ENCODE peak calls at places on chromosomes 4 and X, in eight cellular contexts. One of them, this sample, is unnamed.

GRCh38 chr4:2079926-2080325 is 20.8 kb downstream of the NAT8L start:
- DNase-seq in right lobe of liver: no peak
- DNase-seq in astrocyte: no peak
- DNase-seq in PC-9: no peak
- DNase-seq in HFF-Myc: no peak
- DNase-seq in cardiac fibroblast: no peak
- DNase-seq in psoas muscle: no peak
- DNase-seq in HL-60: no peak
- DNase-seq in this sample: no peak

GRCh38 chr4:67988986-67989385 is 25.7 kb upstream of the TMPRSS11A start:
- DNase-seq in right lobe of liver: no peak
- DNase-seq in HFF-Myc: no peak
- DNase-seq in astrocyte: peak
- DNase-seq in cardiac fibroblast: peak
- DNase-seq in HL-60: no peak
- DNase-seq in PC-9: no peak
- DNase-seq in psoas muscle: no peak
- DNase-seq in this sample: no peak

GRCh38 chr4:176137626-176138025 is 57.8 kb downstream of the SPATA4 start:
- DNase-seq in HFF-Myc: peak
- DNase-seq in cardiac fibroblast: peak
- DNase-seq in astrocyte: peak
- DNase-seq in psoas muscle: no peak
- DNase-seq in HL-60: no peak
- DNase-seq in PC-9: no peak
- DNase-seq in right lobe of liver: no peak
- DNase-seq in this sample: peak

GRCh38 chr4:7381890-7382633 is 52.7 kb downstream of the PSAPL1 start:
- DNase-seq in psoas muscle: no peak
- DNase-seq in PC-9: no peak
- DNase-seq in astrocyte: no peak
- DNase-seq in right lobe of liver: no peak
- DNase-seq in HL-60: no peak
- DNase-seq in cardiac fibroblast: no peak
- DNase-seq in HFF-Myc: no peak
- DNase-seq in this sample: no peak

GRCh38 chrX:30620980-30621716 is 32.1 kb upstream of the GK start:
- DNase-seq in PC-9: peak
- DNase-seq in cardiac fibroblast: peak
- DNase-seq in astrocyte: peak
- DNase-seq in right lobe of liver: no peak
- DNase-seq in HL-60: no peak
- DNase-seq in HFF-Myc: peak
- DNase-seq in psoas muscle: no peak
- DNase-seq in this sample: peak

GRCh38 chr4:158850800-158851644 is 82.2 kb downstream of the FNIP2 start:
- DNase-seq in right lobe of liver: no peak
- DNase-seq in psoas muscle: no peak
- DNase-seq in astrocyte: peak
- DNase-seq in HL-60: no peak
- DNase-seq in cardiac fibroblast: peak
- DNase-seq in HFF-Myc: no peak
- DNase-seq in PC-9: no peak
- DNase-seq in this sample: peak

GRCh38 chr4:61740950-61741638 is 541.0 kb downstream of the ADGRL3 start:
- DNase-seq in PC-9: no peak
- DNase-seq in psoas muscle: no peak
- DNase-seq in cardiac fibroblast: peak
- DNase-seq in HL-60: no peak
- DNase-seq in astrocyte: no peak
- DNase-seq in right lobe of liver: no peak
- DNase-seq in HFF-Myc: no peak
- DNase-seq in this sample: peak

GRCh38 chrX:46865281-46865680 is 28.4 kb downstream of the RP2 start:
- DNase-seq in PC-9: no peak
- DNase-seq in HFF-Myc: peak
- DNase-seq in right lobe of liver: no peak
- DNase-seq in cardiac fibroblast: peak
- DNase-seq in psoas muscle: no peak
- DNase-seq in astrocyte: peak
- DNase-seq in HL-60: peak
- DNase-seq in this sample: peak

GRCh38 chrX:72478853-72479252 is 93.8 kb downstream of the HDAC8 start:
- DNase-seq in PC-9: no peak
- DNase-seq in right lobe of liver: peak
- DNase-seq in astrocyte: no peak
- DNase-seq in cardiac fibroblast: no peak
- DNase-seq in psoas muscle: no peak
- DNase-seq in HL-60: no peak
- DNase-seq in HFF-Myc: no peak
- DNase-seq in this sample: no peak

GRCh38 chrX:6678313-6678712 is 143.4 kb upstream of the VCX3A start:
- DNase-seq in psoas muscle: no peak
- DNase-seq in astrocyte: no peak
- DNase-seq in PC-9: no peak
- DNase-seq in cardiac fibroblast: no peak
- DNase-seq in right lobe of liver: no peak
- DNase-seq in HFF-Myc: no peak
- DNase-seq in HL-60: no peak
- DNase-seq in this sample: no peak

GRCh38 chr4:2378898-2379297 is 39.5 kb downstream of the ZFYVE28 start:
- DNase-seq in astrocyte: no peak
- DNase-seq in PC-9: no peak
- DNase-seq in HL-60: no peak
- DNase-seq in psoas muscle: no peak
- DNase-seq in cardiac fibroblast: no peak
- DNase-seq in right lobe of liver: no peak
- DNase-seq in HFF-Myc: no peak
- DNase-seq in this sample: no peak

GRCh38 chrX:119419146-119419545 is 20.0 kb downstream of the SLC25A43 start:
- DNase-seq in HL-60: no peak
- DNase-seq in right lobe of liver: no peak
- DNase-seq in PC-9: no peak
- DNase-seq in HFF-Myc: no peak
- DNase-seq in psoas muscle: no peak
- DNase-seq in astrocyte: no peak
- DNase-seq in cardiac fibroblast: no peak
- DNase-seq in this sample: no peak

GRCh38 chrX:78357342-78358055 is 30.1 kb upstream of the CYSLTR1 start:
- DNase-seq in astrocyte: no peak
- DNase-seq in HFF-Myc: no peak
- DNase-seq in right lobe of liver: no peak
- DNase-seq in HL-60: no peak
- DNase-seq in psoas muscle: no peak
- DNase-seq in cardiac fibroblast: no peak
- DNase-seq in PC-9: no peak
- DNase-seq in this sample: no peak

GRCh38 chr4:145281224-145281623 is 100.8 kb upstream of the OTUD4 start:
- DNase-seq in right lobe of liver: no peak
- DNase-seq in HFF-Myc: no peak
- DNase-seq in psoas muscle: no peak
- DNase-seq in PC-9: no peak
- DNase-seq in cardiac fibroblast: no peak
- DNase-seq in astrocyte: no peak
- DNase-seq in HL-60: no peak
- DNase-seq in this sample: no peak

GRCh38 chr4:168825975-168826374 is 184.1 kb downstream of the CBR4 start:
- DNase-seq in astrocyte: no peak
- DNase-seq in PC-9: no peak
- DNase-seq in psoas muscle: no peak
- DNase-seq in cardiac fibroblast: no peak
- DNase-seq in HFF-Myc: no peak
- DNase-seq in right lobe of liver: no peak
- DNase-seq in HL-60: no peak
- DNase-seq in this sample: no peak

GRCh38 chrX:99914676-99915075 is 495.4 kb downstream of the PCDH19 start:
- DNase-seq in psoas muscle: no peak
- DNase-seq in HFF-Myc: no peak
- DNase-seq in right lobe of liver: no peak
- DNase-seq in HL-60: no peak
- DNase-seq in PC-9: no peak
- DNase-seq in cardiac fibroblast: no peak
- DNase-seq in astrocyte: no peak
- DNase-seq in this sample: no peak

GRCh38 chr4:3775576-3775975 is 9.4 kb downstream of the ADRA2C start:
- DNase-seq in HFF-Myc: no peak
- DNase-seq in HL-60: no peak
- DNase-seq in cardiac fibroblast: no peak
- DNase-seq in astrocyte: no peak
- DNase-seq in PC-9: no peak
- DNase-seq in psoas muscle: no peak
- DNase-seq in right lobe of liver: no peak
- DNase-seq in this sample: no peak

GRCh38 chrX:105313596-105313995 is 93.1 kb upstream of the TEX13A start:
- DNase-seq in psoas muscle: no peak
- DNase-seq in astrocyte: no peak
- DNase-seq in HFF-Myc: no peak
- DNase-seq in PC-9: no peak
- DNase-seq in HL-60: no peak
- DNase-seq in right lobe of liver: no peak
- DNase-seq in cardiac fibroblast: peak
- DNase-seq in this sample: no peak

GRCh38 chrX:134646671-134647070 is 11.6 kb downstream of the PLAC1 start:
- DNase-seq in PC-9: no peak
- DNase-seq in psoas muscle: no peak
- DNase-seq in right lobe of liver: no peak
- DNase-seq in cardiac fibroblast: no peak
- DNase-seq in HL-60: no peak
- DNase-seq in astrocyte: no peak
- DNase-seq in HFF-Myc: no peak
- DNase-seq in this sample: no peak

GRCh38 chr4:57136281-57136680 is 26.1 kb upstream of the IGFBP7 start:
- DNase-seq in right lobe of liver: no peak
- DNase-seq in cardiac fibroblast: peak
- DNase-seq in HL-60: no peak
- DNase-seq in astrocyte: peak
- DNase-seq in PC-9: no peak
- DNase-seq in HFF-Myc: no peak
- DNase-seq in psoas muscle: no peak
- DNase-seq in this sample: peak

DNA sequence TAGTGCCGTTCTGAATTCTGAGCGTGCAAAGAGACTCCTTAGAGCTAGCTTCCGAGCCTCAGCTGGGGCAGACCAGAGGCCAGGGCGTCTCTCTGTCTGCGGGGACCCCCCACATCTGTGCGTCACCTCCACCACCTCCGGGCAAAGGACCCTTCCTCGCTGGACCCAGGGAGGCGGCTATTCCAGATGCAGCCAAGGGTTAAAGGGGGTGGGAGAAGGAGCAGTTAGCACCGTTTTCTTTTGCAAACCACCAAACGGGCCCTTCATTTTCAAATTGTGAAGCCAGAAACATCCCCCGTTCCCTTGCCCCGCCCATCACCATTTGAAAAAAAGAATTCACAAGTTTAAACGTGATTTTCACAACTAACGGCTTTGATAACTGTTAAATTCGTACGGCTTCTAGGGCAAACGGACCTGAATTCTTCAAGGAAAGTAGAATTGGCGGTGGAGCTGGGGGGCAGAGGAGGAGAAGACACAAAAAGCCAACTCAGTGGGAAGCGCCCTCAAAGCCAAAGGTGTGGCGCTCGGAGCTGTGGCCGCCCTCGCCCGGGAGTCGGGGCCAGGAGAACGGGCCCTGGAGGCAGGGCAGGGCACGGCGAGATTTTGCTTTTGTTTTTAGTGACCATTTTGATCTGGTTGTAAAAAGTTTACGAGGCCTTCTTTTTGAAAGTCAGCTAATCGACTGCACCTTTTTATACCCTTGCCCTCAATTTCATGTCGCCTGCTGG is 3.3 kb upstream of the PDGFRA start:
- DNase-seq in psoas muscle: no peak
- DNase-seq in HL-60: no peak
- DNase-seq in HFF-Myc: no peak
- DNase-seq in right lobe of liver: peak
- DNase-seq in astrocyte: no peak
- DNase-seq in PC-9: no peak
- DNase-seq in cardiac fibroblast: no peak
- DNase-seq in this sample: peak
- H3K4me3 ChIP-seq in psoas muscle: peak
- H3K4me3 ChIP-seq in HL-60: no peak
- H3K4me3 ChIP-seq in HFF-Myc: peak
- H3K4me3 ChIP-seq in right lobe of liver: peak
- H3K4me3 ChIP-seq in astrocyte: peak
- H3K4me3 ChIP-seq in PC-9: no peak
- H3K4me3 ChIP-seq in cardiac fibroblast: peak
- H3K4me3 ChIP-seq in this sample: peak

GRCh38 chrX:5236096-5236495 is 992.6 kb downstream of the NLGN4X start:
- DNase-seq in HL-60: no peak
- DNase-seq in HFF-Myc: no peak
- DNase-seq in astrocyte: no peak
- DNase-seq in right lobe of liver: no peak
- DNase-seq in PC-9: no peak
- DNase-seq in psoas muscle: no peak
- DNase-seq in cardiac fibroblast: no peak
- DNase-seq in this sample: no peak
- TF ChIP-seq CTCF in HL-60: no peak
- TF ChIP-seq CTCF in HFF-Myc: no peak
- TF ChIP-seq CTCF in astrocyte: no peak
- TF ChIP-seq CTCF in right lobe of liver: no peak
- TF ChIP-seq CTCF in PC-9: peak
- TF ChIP-seq CTCF in psoas muscle: no peak
- TF ChIP-seq CTCF in cardiac fibroblast: no peak
- TF ChIP-seq CTCF in this sample: no peak

DNA sequence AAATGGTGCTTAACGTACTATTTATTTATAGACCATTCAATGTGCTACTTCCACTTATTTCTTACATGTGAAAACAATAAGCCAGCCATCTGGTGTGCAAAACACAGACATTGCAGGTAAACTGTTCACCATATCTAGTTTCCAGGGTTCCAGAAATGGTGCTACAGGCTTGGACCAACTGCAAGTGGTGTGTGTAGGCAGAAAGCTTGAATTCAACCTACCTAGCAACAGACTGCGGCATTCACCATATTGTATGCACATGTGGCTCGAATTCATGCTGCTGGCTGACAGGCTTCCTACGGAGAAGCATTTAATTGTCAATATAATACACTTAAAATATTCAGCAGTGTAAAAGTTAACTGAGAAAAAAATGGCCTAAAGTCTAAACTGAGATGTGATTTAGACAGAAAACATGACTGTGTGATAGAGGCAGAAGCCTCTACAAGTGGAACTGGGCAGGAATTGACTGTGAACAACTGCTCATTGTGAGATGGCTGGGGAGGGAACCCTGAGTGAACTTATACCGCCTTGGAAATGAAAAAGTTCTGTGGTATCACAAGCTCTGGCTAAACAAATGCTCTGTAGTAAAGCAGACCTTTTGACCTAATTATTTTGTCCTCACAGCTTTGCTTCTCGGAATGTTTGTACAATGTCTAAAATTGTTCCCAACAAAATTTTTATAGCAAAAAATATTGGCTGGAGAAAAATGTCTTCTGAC is 434.7 kb downstream of the GRIA2 start:
- DNase-seq in right lobe of liver: no peak
- DNase-seq in PC-9: no peak
- DNase-seq in HFF-Myc: no peak
- DNase-seq in astrocyte: no peak
- DNase-seq in cardiac fibroblast: no peak
- DNase-seq in HL-60: no peak
- DNase-seq in psoas muscle: no peak
- DNase-seq in this sample: no peak
- H3K4me3 ChIP-seq in right lobe of liver: no peak
- H3K4me3 ChIP-seq in PC-9: no peak
- H3K4me3 ChIP-seq in HFF-Myc: no peak
- H3K4me3 ChIP-seq in astrocyte: no peak
- H3K4me3 ChIP-seq in cardiac fibroblast: no peak
- H3K4me3 ChIP-seq in HL-60: no peak
- H3K4me3 ChIP-seq in psoas muscle: no peak
- H3K4me3 ChIP-seq in this sample: no peak

GRCh38 chr4:124943938-124944337 is 231.4 kb upstream of the ANKRD50 start:
- DNase-seq in psoas muscle: no peak
- DNase-seq in cardiac fibroblast: no peak
- DNase-seq in HFF-Myc: no peak
- DNase-seq in PC-9: no peak
- DNase-seq in HL-60: no peak
- DNase-seq in astrocyte: no peak
- DNase-seq in right lobe of liver: no peak
- DNase-seq in this sample: no peak
- TF ChIP-seq CTCF in psoas muscle: no peak
- TF ChIP-seq CTCF in cardiac fibroblast: no peak
- TF ChIP-seq CTCF in HFF-Myc: no peak
- TF ChIP-seq CTCF in PC-9: no peak
- TF ChIP-seq CTCF in HL-60: no peak
- TF ChIP-seq CTCF in astrocyte: no peak
- TF ChIP-seq CTCF in right lobe of liver: no peak
- TF ChIP-seq CTCF in this sample: peak